ENCODE peak calls at places on chromosome 1, in six cellular contexts. D is A673, J is OCI-M1, P is myocyte, M is hippocampal formation, E is AG08395. L is an unnamed sample.
A peak's percentile ranks its signal among the peaks of the same experiment; 100 is the strongest.

GRCh38 chr1:151790071-151790939 is at the start of gene TDRKH:
- DNase-seq in D (peak; percentile 99), J (peak; percentile 99), P (peak; percentile 100), M (peak; percentile 99), E (peak; percentile 100), L (peak; percentile 98)

GRCh38 chr1:155504207-155504606 is 58.4 kb downstream of the ASH1L start:
- DNase-seq in D (peak; percentile 57), J (peak; percentile 31), P (peak; percentile 17), M (no peak), E (peak; percentile 22), L (no peak)

GRCh38 chr1:236204043-236204442 is 61.7 kb downstream of the GPR137B start:
- DNase-seq in D (no peak), J (no peak), P (no peak), M (no peak), E (no peak), L (no peak)

GRCh38 chr1:15525043-15525958 is 1.3 kb upstream of the CASP9 start:
- DNase-seq in D (peak; percentile 14), J (peak; percentile 47), P (no peak), M (no peak), E (no peak), L (no peak)

GRCh38 chr1:44036409-44037111 is 5.3 kb upstream of the SLC6A9 start:
- DNase-seq in D (peak; percentile 87), J (peak; percentile 90), P (peak; percentile 70), M (peak; percentile 53), E (peak; percentile 74), L (peak; percentile 84)

GRCh38 chr1:228226956-228227791 is 19.3 kb downstream of the OBSCN start:
- DNase-seq in D (peak; percentile 74), J (no peak), P (no peak), M (no peak), E (no peak), L (peak; percentile 49)

GRCh38 chr1:29320541-29320940 is 84.2 kb downstream of the PTPRU start:
- DNase-seq in D (no peak), J (no peak), P (no peak), M (no peak), E (no peak), L (no peak)

GRCh38 chr1:4937876-4938534 is 283.6 kb downstream of the AJAP1 start:
- DNase-seq in D (no peak), J (no peak), P (no peak), M (no peak), E (no peak), L (no peak)

GRCh38 chr1:147389532-147390184 is 147.2 kb downstream of the CHD1L start:
- DNase-seq in D (peak; percentile 61), J (peak; percentile 87), P (peak; percentile 56), M (peak; percentile 25), E (peak; percentile 71), L (peak; percentile 79)

GRCh38 chr1:62392951-62393350 is 43.9 kb upstream of the USP1 start:
- DNase-seq in D (no peak), J (no peak), P (no peak), M (no peak), E (no peak), L (no peak)